ENCODE peak calls at places on chromosomes 6 and 20, in seven cellular contexts. G, O, E, D, H, Z and X are unnamed samples.

GRCh38 chr6:141203902-141204575 is 928.7 kb upstream of the GJE1 start:
- DNase-seq in O (no peak), H (no peak), Z (no peak), G (no peak), E (no peak), D (no peak), X (no peak)

GRCh38 chr6:37491161-37491829 is 8.4 kb downstream of the CCDC167 start:
- DNase-seq in Z (no peak), G (no peak), H (no peak), E (no peak), D (no peak), O (no peak), X (no peak)

GRCh38 chr20:17939622-17940446 is 28.8 kb downstream of the SNX5 start:
- DNase-seq in Z (no peak), H (no peak), E (no peak), O (no peak), G (no peak), D (no peak), X (no peak)

GRCh38 chr20:47674145-47674544 is 111.1 kb downstream of the SULF2 start:
- DNase-seq in G (no peak), D (no peak), H (no peak), E (no peak), O (no peak), Z (no peak), X (no peak)

GRCh38 chr20:39036011-39036410 is 73.9 kb downstream of the DHX35 start:
- DNase-seq in O (no peak), H (no peak), Z (no peak), G (no peak), E (no peak), D (no peak), X (no peak)

GRCh38 chr6:43950206-43950605 is 177.0 kb downstream of the MRPL14 start:
- DNase-seq in D (no peak), G (no peak), Z (no peak), O (no peak), E (no peak), H (no peak), X (no peak)

GRCh38 chr6:153131037-153131981 is at the start of gene RGS17:
- DNase-seq in G (peak), D (peak), Z (peak), H (no peak), O (no peak), E (peak), X (peak)

GRCh38 chr20:44233436-44234016 is 13.6 kb upstream of the GDAP1L1 start:
- DNase-seq in G (no peak), O (no peak), E (no peak), Z (no peak), D (no peak), H (no peak), X (no peak)

GRCh38 chr6:2938632-2939083 is 32.7 kb downstream of the SERPINB6 start:
- DNase-seq in D (no peak), G (no peak), E (no peak), Z (no peak), O (no peak), H (peak), X (no peak)

GRCh38 chr20:36506253-36506652 is 35.1 kb upstream of the MYL9 start:
- DNase-seq in Z (no peak), D (no peak), E (no peak), O (no peak), G (no peak), H (peak), X (no peak)

GRCh38 chr20:50837532-50838321 is 42.9 kb downstream of the BCAS4 start:
- DNase-seq in Z (no peak), E (no peak), G (no peak), O (no peak), D (no peak), H (no peak), X (no peak)

GRCh38 chr6:373773-374724 is 17.5 kb upstream of the IRF4 start:
- DNase-seq in Z (no peak), D (no peak), O (no peak), H (no peak), G (no peak), E (no peak), X (no peak)

GRCh38 chr20:33914871-33915270 is 78.8 kb upstream of the RALY start:
- DNase-seq in E (no peak), G (no peak), Z (no peak), H (peak), D (no peak), O (no peak), X (no peak)

GRCh38 chr6:43729537-43729936 is 40.5 kb upstream of the VEGFA start:
- DNase-seq in H (no peak), Z (no peak), D (no peak), G (no peak), O (no peak), E (no peak), X (no peak)

GRCh38 chr6:152296648-152297376 is 340.4 kb downstream of the SYNE1 start:
- DNase-seq in D (no peak), Z (no peak), E (no peak), H (no peak), O (no peak), G (no peak), X (no peak)

GRCh38 chr20:45970646-45971424 is 1.2 kb downstream of the ZNF335 start:
- DNase-seq in E (no peak), H (peak), Z (no peak), D (no peak), G (no peak), O (no peak), X (no peak)

GRCh38 chr20:3334156-3334943 is 73.1 kb downstream of the DNAAF9 start:
- DNase-seq in O (no peak), D (no peak), G (no peak), Z (no peak), E (peak), H (no peak), X (no peak)

GRCh38 chr6:17986656-17987575 is 519 bp downstream of the KIF13A start:
- DNase-seq in D (peak), H (peak), Z (peak), O (no peak), E (no peak), G (peak), X (no peak)

GRCh38 chr6:41546866-41547798 is 951 bp downstream of the FOXP4 start:
- DNase-seq in E (peak), O (no peak), D (no peak), G (peak), H (peak), Z (peak), X (peak)

GRCh38 chr6:84074988-84075781 is 41.6 kb downstream of the MRAP2 start:
- DNase-seq in D (no peak), Z (no peak), H (peak), E (no peak), O (no peak), G (no peak), X (no peak)

GRCh38 chr6:165987483-165988305 is 180.0 kb downstream of the TBXT start:
- DNase-seq in H (no peak), O (no peak), D (peak), E (peak), Z (peak), G (peak), X (no peak)

GRCh38 chr6:126091507-126091906 is 105.2 kb downstream of the TRMT11 start:
- DNase-seq in O (no peak), G (no peak), Z (no peak), E (no peak), H (no peak), D (no peak), X (no peak)

GRCh38 chr6:20873425-20874190 is 339.4 kb downstream of the CDKAL1 start:
- DNase-seq in E (no peak), O (no peak), G (no peak), Z (no peak), D (no peak), H (peak), X (no peak)